ENCODE peak calls at places on chromosome X, in four cellular contexts. Z is heart left ventricle, R is A549, B is heart right ventricle. Q is an unnamed sample.

GRCh38 chrX:18886344-18887161 is 97.4 kb downstream of the PHKA2 start:
- DNase-seq in R (peak; percentile 84), B (peak; percentile 69), Z (peak; percentile 86), Q (peak; percentile 81)

GRCh38 chrX:7996414-7996813 is 69.2 kb upstream of the PNPLA4 start:
- DNase-seq in Z (no peak), R (peak; percentile 34), B (no peak), Q (no peak)

GRCh38 chrX:40780123-40780522 is 44.8 kb upstream of the MED14 start:
- DNase-seq in Z (peak; percentile 35), R (no peak), B (peak; percentile 14), Q (no peak)

GRCh38 chrX:50889582-50889981 is 21.0 kb upstream of the BMP15 start:
- DNase-seq in B (no peak), R (no peak), Z (no peak), Q (no peak)

GRCh38 chrX:152913354-152913753 is 15.5 kb downstream of the ZNF185 start:
- DNase-seq in B (no peak), R (no peak), Z (peak; percentile 34), Q (no peak)

GRCh38 chrX:10197597-10198210 is 40.9 kb downstream of the CLCN4 start:
- DNase-seq in B (no peak), Z (peak; percentile 49), R (no peak), Q (no peak)

GRCh38 chrX:49071877-49072711 is 1.7 kb downstream of the PRAF2 start:
- DNase-seq in R (no peak), Z (peak; percentile 82), B (peak; percentile 74), Q (peak; percentile 83)

GRCh38 chrX:135438734-135439043 is 16.9 kb downstream of the SMIM10L2A start:
- DNase-seq in R (no peak), B (no peak), Z (no peak), Q (no peak)

GRCh38 chrX:84153538-84153937 is 34.5 kb downstream of the RPS6KA6 start:
- DNase-seq in R (no peak), Z (no peak), B (no peak), Q (no peak)

GRCh38 chrX:125627676-125628075 is 308.0 kb downstream of the TEX13C start:
- DNase-seq in Z (no peak), B (no peak), R (no peak), Q (no peak)

GRCh38 chrX:101409043-101409442 is 1.0 kb downstream of the HNRNPH2 start:
- DNase-seq in R (no peak), B (no peak), Z (no peak), Q (no peak)

GRCh38 chrX:53412441-53412840 is 10.0 kb downstream of the SMC1A start:
- DNase-seq in Z (no peak), R (no peak), B (no peak), Q (no peak)

DNA sequence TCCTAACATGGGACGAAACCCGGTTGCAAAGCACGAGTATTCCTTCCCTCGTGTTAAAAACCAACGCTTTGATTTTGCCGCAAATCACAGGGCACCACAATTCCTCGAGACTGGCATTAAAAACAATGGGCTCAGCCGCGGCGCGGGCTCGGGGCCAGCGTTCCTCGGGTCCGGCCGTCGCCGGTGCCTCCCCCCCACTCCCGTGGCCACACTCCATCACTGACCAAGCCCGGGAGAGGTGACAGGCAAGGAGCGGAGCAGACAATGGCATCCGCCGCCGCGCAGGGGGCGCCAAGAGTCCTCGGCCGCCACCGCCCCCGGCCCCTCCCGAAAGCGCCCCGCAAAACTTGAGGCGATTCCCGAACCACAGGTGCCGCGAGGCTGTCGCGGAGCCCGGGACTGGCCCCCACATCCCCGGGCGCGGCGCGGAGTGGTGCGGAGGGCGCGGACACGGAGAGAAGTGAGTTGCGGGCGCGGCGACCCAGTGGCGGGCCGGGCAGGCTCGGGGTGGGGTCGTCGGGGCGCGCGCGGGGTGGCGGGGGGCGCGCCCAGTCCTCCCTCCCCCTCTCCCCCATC is 445 bp downstream of the AP1S2 start:
- DNase-seq in R (peak; percentile 39), Z (peak; percentile 71), B (peak; percentile 60), Q (peak; percentile 61)
- TF ChIP-seq CTCF in R (no peak), Z (no peak), B (peak; percentile 19), Q (no peak)

GRCh38 chrX:39418132-39418935 is 617.1 kb downstream of the MID1IP1 start:
- DNase-seq in Z (no peak), B (no peak), R (no peak), Q (no peak)

GRCh38 chrX:39414290-39414847 is 613.1 kb downstream of the MID1IP1 start:
- DNase-seq in Z (no peak), B (no peak), R (no peak), Q (no peak)

GRCh38 chrX:39416547-39417262 is 615.4 kb downstream of the MID1IP1 start:
- DNase-seq in Z (no peak), B (no peak), R (no peak), Q (no peak)

DNA sequence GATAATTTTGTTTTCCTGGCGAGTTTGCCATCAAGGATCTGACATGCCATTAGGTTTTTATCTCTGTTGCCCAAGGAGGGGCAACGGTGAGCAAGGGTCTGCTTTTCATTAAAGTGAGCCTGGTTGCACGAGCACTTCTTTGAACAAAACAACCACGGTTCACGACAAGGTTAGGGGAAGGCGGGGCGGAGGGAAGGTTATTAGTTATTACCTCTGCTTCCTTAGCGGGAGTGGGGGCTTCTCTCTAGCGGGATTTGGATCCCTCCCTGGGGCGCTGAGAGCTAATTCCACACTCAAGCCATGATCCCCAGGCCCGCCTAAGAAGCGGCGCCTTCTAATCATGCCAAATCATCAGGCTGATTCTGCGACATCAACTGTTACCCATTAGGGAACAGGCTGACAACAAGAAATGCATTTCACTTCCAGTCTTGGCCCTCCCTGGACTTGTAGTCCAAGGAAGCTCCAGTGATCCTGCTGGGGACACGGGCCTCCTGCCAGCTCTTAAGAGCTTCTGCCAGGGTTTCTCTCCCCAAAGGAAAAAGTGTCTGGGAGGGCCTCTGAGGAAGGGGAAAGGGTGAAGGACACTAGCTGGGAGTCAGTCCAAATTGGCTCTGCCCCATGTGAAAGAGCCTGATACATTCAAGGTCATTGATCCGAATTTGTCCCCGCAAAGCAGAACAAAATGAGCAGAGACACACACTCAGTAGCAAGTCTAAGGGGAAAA is 617.8 kb downstream of the MID1IP1 start:
- DNase-seq in B (peak; percentile 42), R (no peak), Z (peak; percentile 68), Q (no peak)
- H3K9me3 ChIP-seq in B (peaks cover 4% of the 10 kb centered on the region), R (no peaks in the 10 kb centered on the region), Z (no peaks in the 10 kb centered on the region), Q (no peaks in the 10 kb centered on the region)

GRCh38 chrX:153946910-153947769 is 2.7 kb upstream of the RENBP start:
- DNase-seq in B (peak; percentile 73), R (peak; percentile 87), Z (peak; percentile 82), Q (peak; percentile 86)

GRCh38 chrX:153944140-153944799 is at the start of gene RENBP:
- DNase-seq in Z (peak; percentile 73), B (peak; percentile 64), R (no peak), Q (peak; percentile 78)

GRCh38 chrX:153945956-153946909 is 1.8 kb upstream of the RENBP start:
- DNase-seq in Z (no peak), B (no peak), R (no peak), Q (no peak)

GRCh38 chrX:153941331-153942252 is 2.9 kb downstream of the RENBP start:
- DNase-seq in R (no peak), B (no peak), Z (no peak), Q (no peak)

DNA sequence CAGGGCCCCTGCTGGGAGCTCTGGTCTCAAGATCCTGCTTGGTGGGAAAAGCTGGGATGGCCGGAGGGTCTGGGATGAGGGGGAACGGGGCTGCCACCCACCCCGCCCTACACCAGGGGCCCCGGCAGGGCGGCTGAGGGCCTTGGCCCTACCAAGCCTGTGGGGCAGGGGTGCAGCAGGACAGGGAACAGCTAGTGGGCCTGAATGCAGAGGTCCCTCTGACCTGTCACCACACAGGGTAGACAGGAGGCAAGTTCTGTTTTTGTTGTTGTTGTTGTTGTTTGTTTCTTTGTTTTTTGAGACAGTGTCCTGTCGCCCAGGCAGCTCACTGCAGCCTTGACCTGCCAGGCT is 332 bp upstream of the RENBP start:
- DNase-seq in Z (no peak), B (no peak), R (no peak), Q (no peak)
- H3K4me1 ChIP-seq in Z (no peaks in the 10 kb centered on the region), B (peaks cover 11% of the 10 kb centered on the region), R (peaks cover 3% of the 10 kb centered on the region), Q (no peaks in the 10 kb centered on the region)

DNA sequence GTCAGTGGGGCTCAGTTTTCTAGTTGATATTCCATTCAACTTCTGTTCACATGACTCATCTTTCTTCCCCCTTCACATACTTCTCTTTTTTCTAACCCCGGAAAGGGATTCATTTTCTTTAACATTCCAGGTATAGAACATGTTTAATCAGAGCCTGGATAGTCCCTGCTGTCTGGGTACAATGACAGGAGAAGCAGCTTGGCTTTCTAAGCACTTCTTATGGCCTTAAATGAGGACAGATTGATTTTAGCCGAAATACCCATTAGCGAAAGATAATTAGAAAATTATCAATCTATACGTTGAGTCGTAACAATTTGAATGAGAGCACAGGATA is 62.3 kb downstream of the PPP1R2C start:
- DNase-seq in B (no peak), Z (no peak), R (no peak), Q (no peak)
- TF ChIP-seq CTCF in B (no peak), Z (no peak), R (no peak), Q (no peak)

GRCh38 chrX:15866141-15866540 is 11.5 kb upstream of the AP1S2 start:
- DNase-seq in B (no peak), R (no peak), Z (no peak), Q (no peak)

GRCh38 chrX:15873566-15873965 is 19.0 kb upstream of the AP1S2 start:
- DNase-seq in R (no peak), B (no peak), Z (no peak), Q (no peak)

GRCh38 chrX:15874672-15875071 is 20.1 kb upstream of the AP1S2 start:
- DNase-seq in B (no peak), Z (no peak), R (no peak), Q (no peak)

GRCh38 chrX:15864629-15865028 is 10.0 kb upstream of the AP1S2 start:
- DNase-seq in R (peak; percentile 21), Z (no peak), B (no peak), Q (no peak)

DNA sequence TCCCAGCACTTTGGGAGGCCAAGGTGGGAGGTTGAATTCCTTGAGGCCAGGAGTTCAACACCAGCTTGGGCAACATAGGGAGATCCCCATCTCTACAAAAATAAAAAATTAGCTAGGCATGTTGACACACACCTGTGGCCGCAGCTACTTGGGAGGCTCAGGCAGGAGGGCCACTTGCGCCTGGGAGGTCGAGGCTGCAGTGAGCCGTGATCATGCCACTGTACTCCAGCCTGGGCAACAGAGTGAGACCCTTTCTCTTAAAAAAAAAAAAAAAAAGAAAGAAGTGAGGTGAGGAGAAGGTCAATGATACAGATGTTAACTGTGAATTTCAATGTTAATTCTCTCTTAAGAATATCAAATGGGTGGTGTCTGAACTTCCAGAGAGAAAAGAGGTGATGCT is 15.1 kb upstream of the AP1S2 start:
- DNase-seq in R (no peak), B (no peak), Z (no peak), Q (no peak)
- H3K9me3 ChIP-seq in R (no peaks in the 10 kb centered on the region), B (no peaks in the 10 kb centered on the region), Z (no peaks in the 10 kb centered on the region), Q (no peaks in the 10 kb centered on the region)

DNA sequence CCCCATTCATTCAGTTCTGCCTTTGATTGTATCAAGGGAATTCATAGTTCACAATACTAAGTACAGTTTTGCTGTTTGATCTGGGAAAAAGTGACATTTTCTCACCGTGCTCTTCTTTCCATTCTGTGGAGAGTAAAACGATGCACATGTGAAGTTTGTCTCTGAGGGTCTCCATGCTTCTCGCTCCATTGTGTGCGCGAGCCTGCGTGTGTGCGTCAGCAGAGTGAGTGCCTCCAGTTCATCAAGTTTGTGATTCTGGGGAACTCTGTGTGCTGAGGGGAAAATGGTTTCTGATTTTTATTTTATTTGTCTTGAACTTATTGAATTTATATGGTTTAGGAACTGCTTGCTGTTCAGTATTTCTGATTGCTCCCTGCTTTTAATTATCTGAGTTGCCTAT is 2.0 kb downstream of the STK26 start:
- DNase-seq in B (no peak), Z (no peak), R (no peak), Q (no peak)
- H3K4me1 ChIP-seq in B (no peaks in the 10 kb centered on the region), Z (no peaks in the 10 kb centered on the region), R (peaks cover 6% of the 10 kb centered on the region), Q (no peaks in the 10 kb centered on the region)

Q was measured in left lung.